ENCODE peak calls at places on chromosomes 2 and 18, in four cellular contexts. Q is H1, L is K562, D is GM12878. A is an unnamed sample.

GRCh38 chr18:45166341-45167108 is 448.8 kb upstream of the SLC14A2 start:
- DNase-seq in Q (no peak), L (no peak), D (no peak), A (peak)

GRCh38 chr2:105722726-105723297 is 21.9 kb upstream of the NCK2 start:
- DNase-seq in D (no peak), Q (no peak), L (no peak), A (no peak)

GRCh38 chr2:124165698-124166097 is 140.6 kb downstream of the CNTNAP5 start:
- DNase-seq in Q (no peak), D (no peak), L (no peak), A (no peak)

GRCh38 chr2:17355608-17356329 is 162.5 kb downstream of the RAD51AP2 start:
- DNase-seq in L (no peak), Q (no peak), D (peak), A (no peak)

GRCh38 chr18:48468151-48468550 is 59.0 kb upstream of the ZBTB7C start:
- DNase-seq in Q (no peak), D (no peak), L (no peak), A (no peak)

GRCh38 chr2:135657806-135658582 is 83.7 kb upstream of the UBXN4 start:
- DNase-seq in L (no peak), Q (no peak), D (peak), A (no peak)

GRCh38 chr2:191728710-191729597 is 51.0 kb downstream of the NABP1 start:
- DNase-seq in Q (no peak), D (no peak), L (peak), A (peak)

GRCh38 chr2:150601280-150602038 is 114.0 kb upstream of the RND3 start:
- DNase-seq in L (no peak), D (no peak), Q (no peak), A (peak)

GRCh38 chr2:221153226-221153625 is 418.9 kb downstream of the EPHA4 start:
- DNase-seq in L (no peak), D (no peak), Q (no peak), A (no peak)

GRCh38 chr2:241686649-241687425 is at the start of gene DTYMK:
- DNase-seq in L (peak), D (peak), Q (no peak), A (peak)

GRCh38 chr2:41873102-41873501 is 174.7 kb upstream of the PKDCC start:
- DNase-seq in D (no peak), L (no peak), Q (no peak), A (no peak)

GRCh38 chr2:195782156-195782555 is 125.1 kb downstream of the SLC39A10 start:
- DNase-seq in D (no peak), L (no peak), Q (no peak), A (peak)

GRCh38 chr2:195498176-195498575 is 158.8 kb upstream of the SLC39A10 start:
- DNase-seq in D (no peak), Q (peak), L (peak), A (peak)

GRCh38 chr2:85933753-85934594 is 45.2 kb upstream of the ST3GAL5 start:
- DNase-seq in D (no peak), L (peak), Q (no peak), A (peak)

GRCh38 chr18:39863916-39864315 is 2091.1 kb upstream of the PIK3C3 start:
- DNase-seq in D (no peak), L (no peak), Q (no peak), A (no peak)
- TF ChIP-seq CHD1 in D (no peak), L (no peak), Q (no peak), A (no peak)

GRCh38 chr2:189913851-189914250 is 129.6 kb downstream of the PMS1 start:
- DNase-seq in L (no peak), Q (no peak), D (no peak), A (no peak)

GRCh38 chr2:189916651-189917050 is 132.4 kb downstream of the PMS1 start:
- DNase-seq in L (no peak), Q (no peak), D (no peak), A (no peak)
- TF ChIP-seq CHD1 in L (no peak), Q (no peak), D (no peak), A (no peak)

GRCh38 chr2:22812065-22812680 is 572.8 kb upstream of the KLHL29 start:
- DNase-seq in L (no peak), D (no peak), Q (no peak), A (no peak)
- TF ChIP-seq CHD1 in L (no peak), D (no peak), Q (no peak), A (no peak)

GRCh38 chr2:46144133-46144800 is 152.9 kb upstream of the EPAS1 start:
- DNase-seq in D (no peak), L (no peak), Q (no peak), A (no peak)

GRCh38 chr2:46145840-46146239 is 151.4 kb upstream of the EPAS1 start:
- DNase-seq in Q (no peak), L (no peak), D (no peak), A (no peak)

GRCh38 chr2:46145017-46145416 is 152.2 kb upstream of the EPAS1 start:
- DNase-seq in L (no peak), Q (no peak), D (no peak), A (no peak)

GRCh38 chr2:46143401-46144132 is 153.6 kb upstream of the EPAS1 start:
- DNase-seq in Q (no peak), D (no peak), L (no peak), A (no peak)

DNA sequence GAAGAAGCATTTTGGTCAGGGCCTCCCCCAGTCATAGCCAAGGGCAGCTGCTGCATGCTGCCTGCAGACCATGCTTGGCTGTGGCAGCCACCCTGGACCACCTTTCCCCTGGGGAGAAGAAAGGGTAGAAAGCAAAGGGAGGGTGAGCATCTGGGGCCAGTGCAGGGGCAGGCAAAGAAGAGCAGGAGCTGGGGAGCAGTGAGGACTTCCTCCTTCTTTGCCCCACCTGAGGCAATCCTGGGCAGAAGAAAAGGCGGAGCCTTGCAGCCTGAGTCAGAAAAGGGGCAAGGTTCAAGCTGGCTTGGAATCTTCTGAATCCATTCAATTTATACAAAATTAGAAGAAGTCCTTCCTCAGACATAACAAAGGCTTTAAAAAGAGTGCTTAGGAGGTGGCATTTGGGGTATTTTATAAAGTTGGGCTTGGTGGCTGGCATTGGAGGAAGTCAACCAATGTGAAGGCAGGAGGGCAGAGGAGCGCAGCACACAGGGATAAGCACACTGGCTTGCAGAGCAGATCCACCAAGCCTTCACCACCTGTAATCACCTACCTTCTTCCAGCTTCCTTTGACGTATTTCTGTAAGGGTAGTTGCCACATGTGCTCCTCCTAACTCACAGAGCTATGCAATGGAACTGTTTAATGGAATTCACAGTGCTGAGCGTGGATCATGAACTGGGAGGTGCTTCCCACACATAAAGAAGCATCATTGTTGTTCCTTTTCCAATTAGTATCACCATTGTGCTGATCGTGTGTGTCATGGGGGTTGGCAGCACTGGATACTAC is 154.5 kb upstream of the EPAS1 start:
- DNase-seq in L (no peak), D (no peak), Q (no peak), A (no peak)
- TF ChIP-seq CHD1 in L (no peak), D (no peak), Q (no peak), A (no peak)

GRCh38 chr2:27811768-27812167 is 40.2 kb downstream of the MRPL33 start:
- DNase-seq in Q (no peak), L (no peak), D (no peak), A (peak)

GRCh38 chr2:27808418-27808817 is 36.9 kb downstream of the MRPL33 start:
- DNase-seq in Q (no peak), L (no peak), D (no peak), A (no peak)

GRCh38 chr2:27808984-27809383 is 37.5 kb downstream of the MRPL33 start:
- DNase-seq in D (no peak), Q (no peak), L (no peak), A (no peak)

GRCh38 chr2:27807476-27807875 is 36.0 kb downstream of the MRPL33 start:
- DNase-seq in L (peak), Q (no peak), D (no peak), A (peak)

DNA sequence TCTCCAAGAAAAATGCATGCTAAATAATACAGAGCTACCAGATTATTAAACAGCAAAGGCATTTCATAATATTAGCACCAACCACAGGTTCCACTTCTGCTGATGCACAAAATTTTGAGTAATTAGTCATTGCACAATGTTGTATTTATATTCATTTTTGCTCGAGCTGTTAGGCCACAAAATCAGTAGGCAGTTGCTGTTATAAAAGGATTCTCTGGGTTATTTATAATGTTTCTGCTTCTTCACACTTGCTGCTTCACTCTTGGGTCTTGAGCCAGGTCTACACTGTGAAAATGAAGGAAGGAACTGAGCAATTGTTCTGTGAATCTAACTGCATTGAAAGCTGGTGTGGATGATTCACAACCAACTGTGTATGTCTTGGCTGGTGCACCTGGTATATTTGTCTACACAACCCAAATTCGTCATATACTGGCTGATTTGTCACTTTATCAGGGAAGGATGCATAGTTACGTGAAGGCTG is 38.3 kb downstream of the MRPL33 start:
- DNase-seq in D (no peak), L (no peak), Q (no peak), A (peak)
- TF ChIP-seq CHD1 in D (no peak), L (no peak), Q (no peak), A (no peak)

GRCh38 chr18:12377556-12378553 is 828 bp upstream of the AFG3L2 start:
- DNase-seq in L (no peak), Q (no peak), D (no peak), A (no peak)

GRCh38 chr18:12374398-12374797 is 2.6 kb downstream of the AFG3L2 start:
- DNase-seq in Q (no peak), D (no peak), L (peak), A (no peak)

GRCh38 chr18:12376718-12377555 is at the start of gene AFG3L2:
- DNase-seq in Q (peak), L (peak), D (peak), A (peak)

GRCh38 chr18:12373771-12374116 is 3.3 kb downstream of the AFG3L2 start:
- DNase-seq in D (no peak), Q (no peak), L (no peak), A (no peak)

GRCh38 chr18:12376034-12376717 is 851 bp downstream of the AFG3L2 start:
- DNase-seq in D (no peak), Q (no peak), L (peak), A (no peak)
- TF ChIP-seq CHD1 in D (no peak), Q (no peak), L (no peak), A (no peak)

DNA sequence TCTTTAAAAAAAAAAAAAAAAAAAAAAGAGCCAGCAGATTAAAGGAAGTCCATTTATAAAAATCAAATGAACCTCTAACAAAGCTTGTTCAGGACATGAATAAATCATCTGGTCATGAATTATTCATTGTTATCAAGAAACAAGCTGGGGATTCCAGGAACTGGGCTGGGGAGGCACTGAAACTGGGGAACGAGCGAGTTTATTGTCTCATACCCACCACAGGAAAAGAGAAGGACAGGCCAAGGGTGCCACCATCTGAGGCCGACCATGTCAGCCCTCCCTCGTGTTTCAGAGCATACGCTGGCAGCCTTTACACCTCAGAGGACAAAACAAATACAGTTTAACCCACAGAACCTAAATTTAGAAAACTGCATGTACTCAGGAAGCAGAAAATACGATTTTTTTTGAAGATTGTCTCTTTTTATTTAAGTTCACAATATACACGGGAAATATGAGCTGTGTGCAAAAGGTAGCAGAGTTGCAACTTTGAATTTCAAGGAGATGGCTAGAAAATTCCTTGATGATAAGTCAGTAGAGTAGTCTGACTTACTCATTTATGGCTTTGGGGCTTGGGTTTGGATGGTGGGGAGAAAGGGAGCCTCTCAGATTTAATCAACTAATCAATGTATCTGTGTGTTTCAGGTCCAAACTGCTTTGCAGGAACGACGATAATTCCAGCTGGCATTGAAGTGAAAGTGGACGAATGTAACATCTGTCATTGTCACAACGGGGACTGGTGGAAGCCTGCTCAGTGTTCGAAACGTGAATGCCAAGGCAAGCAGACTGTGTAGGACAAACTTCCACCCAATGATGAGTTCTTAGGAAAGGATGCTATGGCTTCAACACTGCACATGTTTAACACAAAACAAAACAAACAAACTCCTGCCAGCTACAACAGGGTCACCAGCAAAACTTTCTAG is 164.4 kb downstream of the VWC2L start:
- DNase-seq in Q (no peak), D (no peak), L (no peak), A (no peak)
- TF ChIP-seq CHD1 in Q (no peak), D (no peak), L (no peak), A (no peak)

GRCh38 chr2:230383453-230383852 is 32.5 kb upstream of the SP100 start:
- DNase-seq in L (no peak), Q (no peak), D (no peak), A (no peak)

GRCh38 chr2:230384986-230385385 is 31.0 kb upstream of the SP100 start:
- DNase-seq in D (no peak), L (no peak), Q (no peak), A (no peak)

DNA sequence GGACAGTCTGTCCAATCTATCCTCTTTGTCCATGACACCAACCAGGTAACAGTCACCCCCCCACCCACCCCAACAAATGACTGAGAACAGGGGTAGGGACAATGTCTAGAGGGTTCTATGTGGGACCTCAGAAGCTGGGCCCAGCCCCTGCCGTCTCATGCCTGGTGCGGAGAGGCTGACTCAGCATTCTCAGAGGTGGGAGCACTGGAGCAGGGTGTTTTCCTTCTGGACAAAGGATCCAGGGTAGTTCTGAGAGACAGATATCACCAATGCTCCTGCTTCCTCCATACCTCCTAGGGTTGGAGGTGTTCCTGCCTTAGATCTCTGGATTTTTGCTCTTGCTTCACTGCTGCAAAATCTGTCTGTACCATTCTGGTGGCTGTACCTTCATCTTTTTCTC is 33.9 kb upstream of the SP100 start:
- DNase-seq in D (no peak), Q (no peak), L (no peak), A (no peak)
- TF ChIP-seq CHD1 in D (no peak), Q (no peak), L (no peak), A (no peak)

A was measured in IMR-90.